ENCODE peak calls at places on chromosomes 1 and 21, in five cellular contexts. C, H, X, L and Y are unnamed samples.

GRCh38 chr1:52026278-52026677 is 7.3 kb downstream of the KTI12 start:
- DNase-seq in C (no peak), H (no peak), X (no peak), L (no peak), Y (no peak)

GRCh38 chr1:108963052-108963686 is at the start of gene CLCC1:
- DNase-seq in C (peak; percentile 80), H (peak; percentile 93), X (peak; percentile 99), L (peak; percentile 95), Y (peak; percentile 97)

GRCh38 chr1:228804640-228805413 is 69.5 kb downstream of the RHOU start:
- DNase-seq in C (no peak), H (no peak), X (no peak), L (no peak), Y (peak; percentile 2)

GRCh38 chr1:232968965-232969364 is 18.6 kb downstream of the NTPCR start:
- DNase-seq in C (no peak), H (peak; percentile 13), X (peak; percentile 80), L (no peak), Y (peak; percentile 73)

GRCh38 chr1:156247460-156248322 is at the start of gene PAQR6:
- DNase-seq in C (peak; percentile 94), H (no peak), X (no peak), L (no peak), Y (no peak)

GRCh38 chr21:43865471-43866181 is 603 bp downstream of the AGPAT3 start:
- DNase-seq in C (no peak), H (peak; percentile 46), X (peak; percentile 67), L (peak; percentile 57), Y (peak; percentile 45)

GRCh38 chr1:117573386-117574040 is 32.3 kb upstream of the TENT5C start:
- DNase-seq in C (no peak), H (peak; percentile 20), X (peak; percentile 78), L (no peak), Y (peak; percentile 26)

GRCh38 chr1:1603671-1604373 is 3.9 kb upstream of the FNDC10 start:
- DNase-seq in C (no peak), H (no peak), X (no peak), L (no peak), Y (no peak)

GRCh38 chr1:217453816-217454215 is 177.1 kb downstream of the GPATCH2 start:
- DNase-seq in C (no peak), H (peak; percentile 24), X (no peak), L (no peak), Y (no peak)

GRCh38 chr1:51058863-51059262 is 43.2 kb upstream of the C1orf185 start:
- DNase-seq in C (no peak), H (peak; percentile 59), X (no peak), L (no peak), Y (peak; percentile 31)

GRCh38 chr1:243596441-243597183 is 253.4 kb downstream of the AKT3 start:
- DNase-seq in C (no peak), H (peak; percentile 95), X (peak; percentile 74), L (peak; percentile 46), Y (peak; percentile 85)

GRCh38 chr1:235045921-235046601 is 82.6 kb downstream of the TOMM20 start:
- DNase-seq in C (no peak), H (no peak), X (no peak), L (no peak), Y (no peak)

GRCh38 chr1:227788279-227789041 is 27.0 kb upstream of the PRSS38 start:
- DNase-seq in C (no peak), H (no peak), X (peak; percentile 72), L (no peak), Y (peak; percentile 64)

GRCh38 chr1:155504207-155504606 is 58.4 kb downstream of the ASH1L start:
- DNase-seq in C (no peak), H (peak; percentile 42), X (no peak), L (no peak), Y (peak; percentile 46)

GRCh38 chr1:88016947-88017346 is 667.1 kb upstream of the PKN2 start:
- DNase-seq in C (no peak), H (no peak), X (no peak), L (no peak), Y (peak; percentile 51)

GRCh38 chr1:93503816-93504215 is 55.9 kb downstream of the FNBP1L start:
- DNase-seq in C (no peak), H (no peak), X (no peak), L (no peak), Y (no peak)

GRCh38 chr1:101653482-101653946 is 343.2 kb downstream of the OLFM3 start:
- DNase-seq in C (no peak), H (peak; percentile 1), X (no peak), L (no peak), Y (peak; percentile 1)

GRCh38 chr1:27952147-27952546 is 7.6 kb upstream of the XKR8 start:
- DNase-seq in C (no peak), H (no peak), X (no peak), L (no peak), Y (no peak)

GRCh38 chr1:29875557-29876028 is 639.3 kb downstream of the PTPRU start:
- DNase-seq in C (no peak), H (no peak), X (no peak), L (no peak), Y (no peak)

GRCh38 chr1:31390071-31390470 is 17.2 kb upstream of the FABP3 start:
- DNase-seq in C (no peak), H (no peak), X (no peak), L (no peak), Y (peak; percentile 16)

GRCh38 chr1:47449702-47450552 is 12.1 kb downstream of the FOXD2 start:
- DNase-seq in C (no peak), H (no peak), X (peak; percentile 72), L (no peak), Y (no peak)

GRCh38 chr1:115224636-115225035 is 113.4 kb downstream of the NGF start:
- DNase-seq in C (no peak), H (no peak), X (no peak), L (no peak), Y (no peak)

GRCh38 chr1:223702735-223703667 is 9.3 kb upstream of the CAPN2 start:
- DNase-seq in C (no peak), H (peak; percentile 86), X (peak; percentile 78), L (no peak), Y (peak; percentile 83)